ENCODE peak calls at places on chromosomes 11 and 22, in five cellular contexts. G is body of pancreas, Z is thyroid gland, P is tibial nerve, S is ovary. W is an unnamed sample.
A peak's percentile ranks its signal among the peaks of the same experiment; 100 is the strongest.

GRCh38 chr22:17866127-17866526 is 91.9 kb upstream of the BID start:
- DNase-seq in G (no peak), Z (no peak), P (no peak), S (no peak), W (peak; percentile 75)

GRCh38 chr11:134527382-134528243 is 115.6 kb upstream of the B3GAT1 start:
- DNase-seq in G (no peak), Z (no peak), P (no peak), S (no peak), W (peak; percentile 16)

GRCh38 chr11:19040051-19040450 is 20.5 kb downstream of the MRGPRX2 start:
- DNase-seq in G (no peak), Z (no peak), P (no peak), S (no peak), W (no peak)

GRCh38 chr11:88051386-88051785 is 123.9 kb downstream of the RAB38 start:
- DNase-seq in G (no peak), Z (no peak), P (no peak), S (no peak), W (no peak)

GRCh38 chr11:60378359-60378758 is at the start of gene MS4A7:
- DNase-seq in G (peak; percentile 21), Z (peak; percentile 22), P (peak; percentile 20), S (no peak), W (peak; percentile 24)

GRCh38 chr22:19831016-19831415 is 23.7 kb downstream of the GNB1L start:
- DNase-seq in G (no peak), Z (no peak), P (no peak), S (no peak), W (no peak)

GRCh38 chr11:37142591-37142990 is 544.6 kb upstream of the RAG2 start:
- DNase-seq in G (no peak), Z (no peak), P (no peak), S (no peak), W (no peak)

GRCh38 chr11:111639226-111639925 is 37.1 kb downstream of the SIK2 start:
- DNase-seq in G (no peak), Z (peak; percentile 13), P (no peak), S (no peak), W (no peak)

GRCh38 chr11:27882066-27882697 is 181.9 kb upstream of the BDNF start:
- DNase-seq in G (no peak), Z (no peak), P (no peak), S (no peak), W (no peak)

GRCh38 chr11:83007909-83008580 is 63.7 kb downstream of the RAB30 start:
- DNase-seq in G (peak; percentile 72), Z (peak; percentile 60), P (no peak), S (peak; percentile 86), W (peak; percentile 85)

GRCh38 chr11:80155412-80156017 is 714.7 kb upstream of the TENM4 start:
- DNase-seq in G (no peak), Z (no peak), P (no peak), S (no peak), W (no peak)

GRCh38 chr11:12979928-12980689 is 29.0 kb upstream of the RASSF10 start:
- DNase-seq in G (no peak), Z (no peak), P (no peak), S (no peak), W (no peak)

GRCh38 chr11:47264119-47264915 is 5.6 kb upstream of the MADD start:
- DNase-seq in G (no peak), Z (no peak), P (no peak), S (no peak), W (no peak)

GRCh38 chr11:28289444-28289843 is 181.3 kb downstream of the METTL15 start:
- DNase-seq in G (no peak), Z (no peak), P (no peak), S (no peak), W (no peak)

GRCh38 chr11:75792997-75793800 is 21.8 kb upstream of the UVRAG start:
- DNase-seq in G (no peak), Z (no peak), P (no peak), S (no peak), W (no peak)

GRCh38 chr11:35292290-35292689 is 127.1 kb downstream of the SLC1A2 start:
- DNase-seq in G (no peak), Z (no peak), P (no peak), S (no peak), W (no peak)

GRCh38 chr22:38924197-38924952 is 33.0 kb upstream of the APOBEC3A start:
- DNase-seq in G (peak; percentile 95), Z (peak; percentile 95), P (peak; percentile 67), S (peak; percentile 89), W (peak; percentile 76)

GRCh38 chr22:23215294-23216204 is 35.2 kb downstream of the BCR start:
- DNase-seq in G (peak; percentile 50), Z (peak; percentile 64), P (no peak), S (peak; percentile 27), W (peak; percentile 41)

GRCh38 chr11:18322818-18323570 is 627 bp downstream of the GTF2H1 start:
- DNase-seq in G (no peak), Z (no peak), P (peak; percentile 11), S (no peak), W (no peak)

GRCh38 chr22:46159777-46160176 is 9.5 kb downstream of the PPARA start:
- DNase-seq in G (no peak), Z (no peak), P (no peak), S (no peak), W (no peak)

DNA sequence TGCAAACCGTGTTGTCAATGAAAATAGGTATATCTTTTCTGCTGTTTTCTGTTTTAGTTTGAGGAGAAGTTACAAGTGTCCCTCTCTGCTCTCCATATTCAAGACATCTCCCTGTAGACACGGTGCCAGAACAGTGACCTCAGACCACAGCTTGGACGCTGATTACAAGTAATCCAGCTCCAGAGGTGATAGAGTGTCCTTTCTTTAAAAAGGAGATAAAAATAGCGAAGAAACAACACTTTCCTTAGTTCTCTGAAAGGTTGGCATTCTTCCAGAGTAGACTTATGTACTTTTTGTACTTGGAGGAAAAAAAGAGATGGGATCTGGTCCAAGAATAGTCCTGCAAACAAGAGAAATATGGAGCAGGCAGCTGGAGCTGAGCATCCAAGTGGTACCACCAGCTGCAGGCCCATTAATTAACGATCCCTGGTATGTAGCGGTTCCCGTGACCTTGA is 43.0 kb upstream of the WT1 start:
- DNase-seq in G (no peak), Z (peak; percentile 11), P (no peak), S (peak; percentile 80), W (peak; percentile 90)
- TF ChIP-seq POLR2A in G (no peak), Z (no peak), P (no peak), S (no peak), W (no peak)

DNA sequence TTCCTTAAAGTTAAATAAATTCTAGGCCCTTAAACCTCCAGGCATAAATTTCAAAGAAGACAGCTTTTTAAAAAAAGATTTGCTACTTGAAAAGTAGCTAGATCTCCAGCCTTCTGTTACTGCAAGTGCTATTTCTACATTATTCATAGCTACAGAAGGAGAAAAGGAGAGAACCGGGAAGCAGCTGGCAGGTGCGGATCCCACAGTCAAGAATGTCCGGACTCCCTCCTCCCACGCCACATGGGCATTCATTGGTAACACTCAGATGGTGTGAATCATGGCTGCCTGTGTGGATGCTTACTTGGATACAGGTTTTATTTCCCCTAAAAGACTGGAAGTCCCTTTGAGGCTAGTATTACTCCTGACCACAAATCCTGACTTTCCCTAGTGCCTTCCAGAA is 39.5 kb upstream of the YPEL1 start:
- DNase-seq in G (no peak), Z (no peak), P (no peak), S (no peak), W (peak; percentile 36)
- H3K4me3 ChIP-seq in G (no peak overlapping the region), Z (no peak overlapping the region), P (no peak overlapping the region), S (no peak overlapping the region), W (no peak overlapping the region)

GRCh38 chr11:15662285-15662684 is 547.6 kb downstream of the INSC start:
- DNase-seq in G (no peak), Z (no peak), P (no peak), S (no peak), W (no peak)
- TF ChIP-seq POLR2A in G (no peak), Z (no peak), P (no peak), S (no peak), W (no peak)

GRCh38 chr11:64641596-64642417 is 50.8 kb downstream of the SLC22A12 start:
- DNase-seq in G (no peak), Z (no peak), P (no peak), S (no peak), W (no peak)

GRCh38 chr11:64639885-64640284 is 48.9 kb downstream of the SLC22A12 start:
- DNase-seq in G (no peak), Z (no peak), P (no peak), S (no peak), W (no peak)

GRCh38 chr11:64638017-64638664 is 47.1 kb downstream of the SLC22A12 start:
- DNase-seq in G (no peak), Z (peak; percentile 58), P (no peak), S (no peak), W (peak; percentile 33)

GRCh38 chr11:64637346-64638016 is 46.5 kb downstream of the SLC22A12 start:
- DNase-seq in G (no peak), Z (no peak), P (no peak), S (no peak), W (no peak)

DNA sequence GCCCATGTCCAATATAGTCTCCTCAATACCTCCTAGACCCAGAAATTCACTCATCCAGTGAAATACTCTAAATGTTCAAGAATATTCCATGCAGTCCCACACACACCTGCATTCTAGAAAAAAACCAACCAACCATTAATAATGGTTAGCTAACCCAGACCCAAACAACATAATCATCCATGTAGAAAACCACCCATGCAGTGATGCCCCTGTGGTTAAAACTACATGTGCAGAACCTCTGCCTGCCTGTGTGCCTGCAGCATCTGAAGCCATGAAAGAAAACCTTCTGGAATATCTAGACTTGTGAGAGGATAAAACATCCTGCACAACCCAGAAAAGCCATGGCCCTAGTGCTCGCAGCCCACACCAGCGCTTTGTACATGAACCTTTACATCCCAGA is 47.8 kb downstream of the SLC22A12 start:
- DNase-seq in G (no peak), Z (no peak), P (no peak), S (no peak), W (no peak)
- H3K4me3 ChIP-seq in G (no peak overlapping the region), Z (no peak overlapping the region), P (no peak overlapping the region), S (no peak overlapping the region), W (no peak overlapping the region)

GRCh38 chr11:65428578-65429068 is 6.0 kb downstream of the NEAT1 start:
- DNase-seq in G (peak; percentile 73), Z (peak; percentile 52), P (peak; percentile 29), S (no peak), W (peak; percentile 48)
- TF ChIP-seq POLR2A in G (no peak), Z (no peak), P (peak; percentile 6), S (no peak), W (no peak)

GRCh38 chr22:50706481-50707125 is 31.4 kb upstream of the ACR start:
- DNase-seq in G (no peak), Z (no peak), P (no peak), S (no peak), W (no peak)
- H3K4me3 ChIP-seq in G (no peak overlapping the region), Z (no peak overlapping the region), P (no peak overlapping the region), S (no peak overlapping the region), W (no peak overlapping the region)